ENCODE peak calls at places on chromosome 13, in ten cellular contexts. One of them, this sample, is unnamed.

GRCh38 chr13:42000836-42001235 is 39.9 kb upstream of the VWA8 start:
- DNase-seq in skeletal muscle cell: no peak
- DNase-seq in naive thymus-derived CD8-positive, alpha-beta T cell: no peak
- DNase-seq in endothelial cell of umbilical vein: no peak
- DNase-seq in HEK293T: no peak
- DNase-seq in activated CD4-positive, alpha-beta T cell treated with anti-CD3 and anti-CD28 coated beads for 48 hours: no peak
- DNase-seq in EL: peak
- DNase-seq in mucosa of gallbladder: no peak
- DNase-seq in dorsolateral prefrontal cortex: no peak
- DNase-seq in stromal cell of bone marrow: no peak
- DNase-seq in this sample: no peak

GRCh38 chr13:76168661-76169060 is 532.5 kb downstream of the LMO7 start:
- DNase-seq in skeletal muscle cell: no peak
- DNase-seq in naive thymus-derived CD8-positive, alpha-beta T cell: no peak
- DNase-seq in endothelial cell of umbilical vein: no peak
- DNase-seq in HEK293T: no peak
- DNase-seq in activated CD4-positive, alpha-beta T cell treated with anti-CD3 and anti-CD28 coated beads for 48 hours: no peak
- DNase-seq in EL: no peak
- DNase-seq in mucosa of gallbladder: no peak
- DNase-seq in dorsolateral prefrontal cortex: no peak
- DNase-seq in stromal cell of bone marrow: no peak
- DNase-seq in this sample: no peak

GRCh38 chr13:75749407-75749806 is 113.3 kb downstream of the LMO7 start:
- DNase-seq in skeletal muscle cell: peak
- DNase-seq in naive thymus-derived CD8-positive, alpha-beta T cell: no peak
- DNase-seq in endothelial cell of umbilical vein: no peak
- DNase-seq in HEK293T: peak
- DNase-seq in activated CD4-positive, alpha-beta T cell treated with anti-CD3 and anti-CD28 coated beads for 48 hours: no peak
- DNase-seq in EL: peak
- DNase-seq in mucosa of gallbladder: no peak
- DNase-seq in dorsolateral prefrontal cortex: no peak
- DNase-seq in stromal cell of bone marrow: peak
- DNase-seq in this sample: peak

GRCh38 chr13:112690242-112690943 is 555 bp downstream of the ATP11A start:
- DNase-seq in skeletal muscle cell: no peak
- DNase-seq in naive thymus-derived CD8-positive, alpha-beta T cell: no peak
- DNase-seq in endothelial cell of umbilical vein: peak
- DNase-seq in HEK293T: peak
- DNase-seq in activated CD4-positive, alpha-beta T cell treated with anti-CD3 and anti-CD28 coated beads for 48 hours: peak
- DNase-seq in EL: peak
- DNase-seq in mucosa of gallbladder: peak
- DNase-seq in dorsolateral prefrontal cortex: peak
- DNase-seq in stromal cell of bone marrow: no peak
- DNase-seq in this sample: no peak

GRCh38 chr13:98992355-98992754 is 14.5 kb upstream of the DOCK9 start:
- DNase-seq in skeletal muscle cell: no peak
- DNase-seq in naive thymus-derived CD8-positive, alpha-beta T cell: no peak
- DNase-seq in endothelial cell of umbilical vein: no peak
- DNase-seq in HEK293T: no peak
- DNase-seq in activated CD4-positive, alpha-beta T cell treated with anti-CD3 and anti-CD28 coated beads for 48 hours: no peak
- DNase-seq in EL: no peak
- DNase-seq in mucosa of gallbladder: no peak
- DNase-seq in dorsolateral prefrontal cortex: no peak
- DNase-seq in stromal cell of bone marrow: no peak
- DNase-seq in this sample: no peak

GRCh38 chr13:67014399-67014798 is 215.7 kb downstream of the PCDH9 start:
- DNase-seq in skeletal muscle cell: no peak
- DNase-seq in naive thymus-derived CD8-positive, alpha-beta T cell: no peak
- DNase-seq in endothelial cell of umbilical vein: no peak
- DNase-seq in HEK293T: no peak
- DNase-seq in activated CD4-positive, alpha-beta T cell treated with anti-CD3 and anti-CD28 coated beads for 48 hours: no peak
- DNase-seq in EL: no peak
- DNase-seq in mucosa of gallbladder: no peak
- DNase-seq in dorsolateral prefrontal cortex: no peak
- DNase-seq in stromal cell of bone marrow: no peak
- DNase-seq in this sample: no peak

GRCh38 chr13:99425485-99426341 is 75.6 kb upstream of the TM9SF2 start:
- DNase-seq in skeletal muscle cell: no peak
- DNase-seq in naive thymus-derived CD8-positive, alpha-beta T cell: no peak
- DNase-seq in endothelial cell of umbilical vein: no peak
- DNase-seq in HEK293T: no peak
- DNase-seq in activated CD4-positive, alpha-beta T cell treated with anti-CD3 and anti-CD28 coated beads for 48 hours: peak
- DNase-seq in EL: no peak
- DNase-seq in mucosa of gallbladder: no peak
- DNase-seq in dorsolateral prefrontal cortex: no peak
- DNase-seq in stromal cell of bone marrow: no peak
- DNase-seq in this sample: no peak

GRCh38 chr13:28611654-28612131 is 47.2 kb upstream of the POMP start:
- DNase-seq in skeletal muscle cell: no peak
- DNase-seq in naive thymus-derived CD8-positive, alpha-beta T cell: no peak
- DNase-seq in endothelial cell of umbilical vein: peak
- DNase-seq in HEK293T: no peak
- DNase-seq in activated CD4-positive, alpha-beta T cell treated with anti-CD3 and anti-CD28 coated beads for 48 hours: peak
- DNase-seq in EL: peak
- DNase-seq in mucosa of gallbladder: no peak
- DNase-seq in dorsolateral prefrontal cortex: no peak
- DNase-seq in stromal cell of bone marrow: no peak
- DNase-seq in this sample: no peak

GRCh38 chr13:113736258-113736731 is 22.7 kb upstream of the TMEM255B start:
- DNase-seq in skeletal muscle cell: no peak
- DNase-seq in naive thymus-derived CD8-positive, alpha-beta T cell: no peak
- DNase-seq in endothelial cell of umbilical vein: no peak
- DNase-seq in HEK293T: no peak
- DNase-seq in activated CD4-positive, alpha-beta T cell treated with anti-CD3 and anti-CD28 coated beads for 48 hours: no peak
- DNase-seq in EL: no peak
- DNase-seq in mucosa of gallbladder: no peak
- DNase-seq in dorsolateral prefrontal cortex: no peak
- DNase-seq in stromal cell of bone marrow: no peak
- DNase-seq in this sample: no peak

GRCh38 chr13:112101360-112101930 is 34.5 kb downstream of the SOX1 start:
- DNase-seq in skeletal muscle cell: no peak
- DNase-seq in naive thymus-derived CD8-positive, alpha-beta T cell: no peak
- DNase-seq in endothelial cell of umbilical vein: no peak
- DNase-seq in HEK293T: no peak
- DNase-seq in activated CD4-positive, alpha-beta T cell treated with anti-CD3 and anti-CD28 coated beads for 48 hours: no peak
- DNase-seq in EL: no peak
- DNase-seq in mucosa of gallbladder: no peak
- DNase-seq in dorsolateral prefrontal cortex: no peak
- DNase-seq in stromal cell of bone marrow: no peak
- DNase-seq in this sample: no peak

GRCh38 chr13:108760129-108760528 is 130.7 kb downstream of the MYO16 start:
- DNase-seq in skeletal muscle cell: no peak
- DNase-seq in naive thymus-derived CD8-positive, alpha-beta T cell: no peak
- DNase-seq in endothelial cell of umbilical vein: no peak
- DNase-seq in HEK293T: no peak
- DNase-seq in activated CD4-positive, alpha-beta T cell treated with anti-CD3 and anti-CD28 coated beads for 48 hours: no peak
- DNase-seq in EL: no peak
- DNase-seq in mucosa of gallbladder: no peak
- DNase-seq in dorsolateral prefrontal cortex: no peak
- DNase-seq in stromal cell of bone marrow: no peak
- DNase-seq in this sample: no peak

GRCh38 chr13:113357529-113357928 is 6.4 kb downstream of the GRTP1 start:
- DNase-seq in skeletal muscle cell: peak
- DNase-seq in naive thymus-derived CD8-positive, alpha-beta T cell: no peak
- DNase-seq in endothelial cell of umbilical vein: no peak
- DNase-seq in HEK293T: no peak
- DNase-seq in activated CD4-positive, alpha-beta T cell treated with anti-CD3 and anti-CD28 coated beads for 48 hours: no peak
- DNase-seq in EL: peak
- DNase-seq in mucosa of gallbladder: no peak
- DNase-seq in dorsolateral prefrontal cortex: no peak
- DNase-seq in stromal cell of bone marrow: peak
- DNase-seq in this sample: no peak

GRCh38 chr13:46401432-46401831 is 14.4 kb upstream of the RUBCNL start:
- DNase-seq in skeletal muscle cell: no peak
- DNase-seq in naive thymus-derived CD8-positive, alpha-beta T cell: no peak
- DNase-seq in endothelial cell of umbilical vein: no peak
- DNase-seq in HEK293T: no peak
- DNase-seq in activated CD4-positive, alpha-beta T cell treated with anti-CD3 and anti-CD28 coated beads for 48 hours: no peak
- DNase-seq in EL: no peak
- DNase-seq in mucosa of gallbladder: no peak
- DNase-seq in dorsolateral prefrontal cortex: no peak
- DNase-seq in stromal cell of bone marrow: no peak
- DNase-seq in this sample: no peak

GRCh38 chr13:110294146-110294545 is 12.8 kb downstream of the COL4A1 start:
- DNase-seq in skeletal muscle cell: no peak
- DNase-seq in naive thymus-derived CD8-positive, alpha-beta T cell: no peak
- DNase-seq in endothelial cell of umbilical vein: no peak
- DNase-seq in HEK293T: no peak
- DNase-seq in activated CD4-positive, alpha-beta T cell treated with anti-CD3 and anti-CD28 coated beads for 48 hours: no peak
- DNase-seq in EL: no peak
- DNase-seq in mucosa of gallbladder: no peak
- DNase-seq in dorsolateral prefrontal cortex: no peak
- DNase-seq in stromal cell of bone marrow: no peak
- DNase-seq in this sample: no peak

GRCh38 chr13:62747152-62747551 is 1331.5 kb upstream of the PCDH20 start:
- DNase-seq in skeletal muscle cell: no peak
- DNase-seq in naive thymus-derived CD8-positive, alpha-beta T cell: no peak
- DNase-seq in endothelial cell of umbilical vein: no peak
- DNase-seq in HEK293T: no peak
- DNase-seq in activated CD4-positive, alpha-beta T cell treated with anti-CD3 and anti-CD28 coated beads for 48 hours: no peak
- DNase-seq in EL: peak
- DNase-seq in mucosa of gallbladder: no peak
- DNase-seq in dorsolateral prefrontal cortex: no peak
- DNase-seq in stromal cell of bone marrow: no peak
- DNase-seq in this sample: no peak

GRCh38 chr13:49439609-49440008 is 4.3 kb downstream of the CAB39L start:
- DNase-seq in skeletal muscle cell: no peak
- DNase-seq in naive thymus-derived CD8-positive, alpha-beta T cell: no peak
- DNase-seq in endothelial cell of umbilical vein: no peak
- DNase-seq in HEK293T: no peak
- DNase-seq in activated CD4-positive, alpha-beta T cell treated with anti-CD3 and anti-CD28 coated beads for 48 hours: no peak
- DNase-seq in EL: no peak
- DNase-seq in mucosa of gallbladder: no peak
- DNase-seq in dorsolateral prefrontal cortex: no peak
- DNase-seq in stromal cell of bone marrow: no peak
- DNase-seq in this sample: no peak

GRCh38 chr13:113843864-113844556 is 19.9 kb downstream of the GAS6 start:
- DNase-seq in skeletal muscle cell: no peak
- DNase-seq in naive thymus-derived CD8-positive, alpha-beta T cell: no peak
- DNase-seq in endothelial cell of umbilical vein: no peak
- DNase-seq in HEK293T: no peak
- DNase-seq in activated CD4-positive, alpha-beta T cell treated with anti-CD3 and anti-CD28 coated beads for 48 hours: no peak
- DNase-seq in EL: no peak
- DNase-seq in mucosa of gallbladder: no peak
- DNase-seq in dorsolateral prefrontal cortex: no peak
- DNase-seq in stromal cell of bone marrow: no peak
- DNase-seq in this sample: no peak

GRCh38 chr13:87123987-87124784 is 547.0 kb upstream of the SLITRK5 start:
- DNase-seq in skeletal muscle cell: peak
- DNase-seq in naive thymus-derived CD8-positive, alpha-beta T cell: no peak
- DNase-seq in endothelial cell of umbilical vein: no peak
- DNase-seq in HEK293T: peak
- DNase-seq in activated CD4-positive, alpha-beta T cell treated with anti-CD3 and anti-CD28 coated beads for 48 hours: no peak
- DNase-seq in EL: peak
- DNase-seq in mucosa of gallbladder: no peak
- DNase-seq in dorsolateral prefrontal cortex: no peak
- DNase-seq in stromal cell of bone marrow: peak
- DNase-seq in this sample: peak

GRCh38 chr13:50053844-50054243 is 38.6 kb downstream of the KCNRG start:
- DNase-seq in skeletal muscle cell: no peak
- DNase-seq in naive thymus-derived CD8-positive, alpha-beta T cell: no peak
- DNase-seq in endothelial cell of umbilical vein: no peak
- DNase-seq in HEK293T: no peak
- DNase-seq in activated CD4-positive, alpha-beta T cell treated with anti-CD3 and anti-CD28 coated beads for 48 hours: no peak
- DNase-seq in EL: no peak
- DNase-seq in mucosa of gallbladder: no peak
- DNase-seq in dorsolateral prefrontal cortex: no peak
- DNase-seq in stromal cell of bone marrow: no peak
- DNase-seq in this sample: no peak

GRCh38 chr13:33213024-33213795 is 72.3 kb downstream of the STARD13 start:
- DNase-seq in skeletal muscle cell: no peak
- DNase-seq in naive thymus-derived CD8-positive, alpha-beta T cell: no peak
- DNase-seq in endothelial cell of umbilical vein: no peak
- DNase-seq in HEK293T: no peak
- DNase-seq in activated CD4-positive, alpha-beta T cell treated with anti-CD3 and anti-CD28 coated beads for 48 hours: no peak
- DNase-seq in EL: no peak
- DNase-seq in mucosa of gallbladder: no peak
- DNase-seq in dorsolateral prefrontal cortex: no peak
- DNase-seq in stromal cell of bone marrow: no peak
- DNase-seq in this sample: no peak

GRCh38 chr13:59494560-59494970 is 669.2 kb downstream of the DIAPH3 start:
- DNase-seq in skeletal muscle cell: peak
- DNase-seq in naive thymus-derived CD8-positive, alpha-beta T cell: no peak
- DNase-seq in endothelial cell of umbilical vein: peak
- DNase-seq in HEK293T: no peak
- DNase-seq in activated CD4-positive, alpha-beta T cell treated with anti-CD3 and anti-CD28 coated beads for 48 hours: no peak
- DNase-seq in EL: peak
- DNase-seq in mucosa of gallbladder: no peak
- DNase-seq in dorsolateral prefrontal cortex: no peak
- DNase-seq in stromal cell of bone marrow: peak
- DNase-seq in this sample: peak

GRCh38 chr13:86862137-86862536 is 809.0 kb upstream of the SLITRK5 start:
- DNase-seq in skeletal muscle cell: no peak
- DNase-seq in naive thymus-derived CD8-positive, alpha-beta T cell: no peak
- DNase-seq in endothelial cell of umbilical vein: no peak
- DNase-seq in HEK293T: no peak
- DNase-seq in activated CD4-positive, alpha-beta T cell treated with anti-CD3 and anti-CD28 coated beads for 48 hours: no peak
- DNase-seq in EL: no peak
- DNase-seq in mucosa of gallbladder: no peak
- DNase-seq in dorsolateral prefrontal cortex: no peak
- DNase-seq in stromal cell of bone marrow: no peak
- DNase-seq in this sample: no peak

GRCh38 chr13:78689011-78689410 is 30.1 kb upstream of the OBI1 start:
- DNase-seq in skeletal muscle cell: no peak
- DNase-seq in naive thymus-derived CD8-positive, alpha-beta T cell: no peak
- DNase-seq in endothelial cell of umbilical vein: peak
- DNase-seq in HEK293T: peak
- DNase-seq in activated CD4-positive, alpha-beta T cell treated with anti-CD3 and anti-CD28 coated beads for 48 hours: no peak
- DNase-seq in EL: no peak
- DNase-seq in mucosa of gallbladder: no peak
- DNase-seq in dorsolateral prefrontal cortex: no peak
- DNase-seq in stromal cell of bone marrow: no peak
- DNase-seq in this sample: no peak

GRCh38 chr13:95256086-95256485 is 45.2 kb downstream of the ABCC4 start:
- DNase-seq in skeletal muscle cell: peak
- DNase-seq in naive thymus-derived CD8-positive, alpha-beta T cell: no peak
- DNase-seq in endothelial cell of umbilical vein: peak
- DNase-seq in HEK293T: no peak
- DNase-seq in activated CD4-positive, alpha-beta T cell treated with anti-CD3 and anti-CD28 coated beads for 48 hours: no peak
- DNase-seq in EL: peak
- DNase-seq in mucosa of gallbladder: peak
- DNase-seq in dorsolateral prefrontal cortex: no peak
- DNase-seq in stromal cell of bone marrow: peak
- DNase-seq in this sample: no peak

GRCh38 chr13:110942248-110942981 is 27.5 kb upstream of the ANKRD10 start:
- DNase-seq in skeletal muscle cell: no peak
- DNase-seq in naive thymus-derived CD8-positive, alpha-beta T cell: no peak
- DNase-seq in endothelial cell of umbilical vein: no peak
- DNase-seq in HEK293T: no peak
- DNase-seq in activated CD4-positive, alpha-beta T cell treated with anti-CD3 and anti-CD28 coated beads for 48 hours: peak
- DNase-seq in EL: peak
- DNase-seq in mucosa of gallbladder: no peak
- DNase-seq in dorsolateral prefrontal cortex: no peak
- DNase-seq in stromal cell of bone marrow: no peak
- DNase-seq in this sample: no peak

GRCh38 chr13:19023115-19023514 is 158.5 kb downstream of the TUBA3C start:
- DNase-seq in skeletal muscle cell: no peak
- DNase-seq in naive thymus-derived CD8-positive, alpha-beta T cell: no peak
- DNase-seq in endothelial cell of umbilical vein: no peak
- DNase-seq in HEK293T: no peak
- DNase-seq in activated CD4-positive, alpha-beta T cell treated with anti-CD3 and anti-CD28 coated beads for 48 hours: no peak
- DNase-seq in EL: no peak
- DNase-seq in mucosa of gallbladder: no peak
- DNase-seq in dorsolateral prefrontal cortex: no peak
- DNase-seq in stromal cell of bone marrow: no peak
- DNase-seq in this sample: no peak

GRCh38 chr13:27001705-27002104 is 169.9 kb downstream of the USP12 start:
- DNase-seq in skeletal muscle cell: no peak
- DNase-seq in naive thymus-derived CD8-positive, alpha-beta T cell: no peak
- DNase-seq in endothelial cell of umbilical vein: no peak
- DNase-seq in HEK293T: no peak
- DNase-seq in activated CD4-positive, alpha-beta T cell treated with anti-CD3 and anti-CD28 coated beads for 48 hours: no peak
- DNase-seq in EL: no peak
- DNase-seq in mucosa of gallbladder: no peak
- DNase-seq in dorsolateral prefrontal cortex: no peak
- DNase-seq in stromal cell of bone marrow: no peak
- DNase-seq in this sample: no peak

GRCh38 chr13:49097374-49097773 is 121.7 kb downstream of the FNDC3A start:
- DNase-seq in skeletal muscle cell: peak
- DNase-seq in naive thymus-derived CD8-positive, alpha-beta T cell: no peak
- DNase-seq in endothelial cell of umbilical vein: peak
- DNase-seq in HEK293T: no peak
- DNase-seq in activated CD4-positive, alpha-beta T cell treated with anti-CD3 and anti-CD28 coated beads for 48 hours: no peak
- DNase-seq in EL: peak
- DNase-seq in mucosa of gallbladder: no peak
- DNase-seq in dorsolateral prefrontal cortex: no peak
- DNase-seq in stromal cell of bone marrow: peak
- DNase-seq in this sample: peak